ENCODE peak calls at places on chromosomes 12 and 14, in six cellular contexts. One of them, this sample, is unnamed.

GRCh38 chr12:52794479-52795331 is 1.2 kb downstream of the KRT3 start:
- DNase-seq in left ventricle myocardium superior: no peak
- DNase-seq in NCI-H1105: no peak
- DNase-seq in stimulated activated CD8-positive, alpha-beta memory T cell treated with anti-CD3 and anti-CD28 coated beads, Interleukin-15, amount 100 ng/mL, for 1 hour: no peak
- DNase-seq in lung: no peak
- DNase-seq in caudate nucleus: no peak
- DNase-seq in this sample: no peak

GRCh38 chr12:122031342-122032216 is 9.9 kb downstream of the BCL7A start:
- DNase-seq in lung: peak
- DNase-seq in stimulated activated CD8-positive, alpha-beta memory T cell treated with anti-CD3 and anti-CD28 coated beads, Interleukin-15, amount 100 ng/mL, for 1 hour: peak
- DNase-seq in caudate nucleus: peak
- DNase-seq in NCI-H1105: no peak
- DNase-seq in left ventricle myocardium superior: peak
- DNase-seq in this sample: peak

GRCh38 chr14:103905861-103906456 is 22.3 kb upstream of the TDRD9 start:
- DNase-seq in left ventricle myocardium superior: no peak
- DNase-seq in lung: no peak
- DNase-seq in stimulated activated CD8-positive, alpha-beta memory T cell treated with anti-CD3 and anti-CD28 coated beads, Interleukin-15, amount 100 ng/mL, for 1 hour: no peak
- DNase-seq in NCI-H1105: no peak
- DNase-seq in caudate nucleus: no peak
- DNase-seq in this sample: peak

GRCh38 chr14:55272922-55273321 is 1.7 kb downstream of the FBXO34 start:
- DNase-seq in caudate nucleus: no peak
- DNase-seq in lung: no peak
- DNase-seq in NCI-H1105: no peak
- DNase-seq in left ventricle myocardium superior: no peak
- DNase-seq in stimulated activated CD8-positive, alpha-beta memory T cell treated with anti-CD3 and anti-CD28 coated beads, Interleukin-15, amount 100 ng/mL, for 1 hour: no peak
- DNase-seq in this sample: peak

GRCh38 chr14:51726166-51726899 is 74.6 kb downstream of the FRMD6 start:
- DNase-seq in NCI-H1105: no peak
- DNase-seq in left ventricle myocardium superior: no peak
- DNase-seq in lung: no peak
- DNase-seq in stimulated activated CD8-positive, alpha-beta memory T cell treated with anti-CD3 and anti-CD28 coated beads, Interleukin-15, amount 100 ng/mL, for 1 hour: no peak
- DNase-seq in caudate nucleus: no peak
- DNase-seq in this sample: peak

GRCh38 chr14:27040552-27040951 is 442.7 kb upstream of the NOVA1 start:
- DNase-seq in stimulated activated CD8-positive, alpha-beta memory T cell treated with anti-CD3 and anti-CD28 coated beads, Interleukin-15, amount 100 ng/mL, for 1 hour: no peak
- DNase-seq in left ventricle myocardium superior: no peak
- DNase-seq in lung: no peak
- DNase-seq in caudate nucleus: no peak
- DNase-seq in NCI-H1105: no peak
- DNase-seq in this sample: no peak

GRCh38 chr12:25386823-25387134 is 136.1 kb upstream of the KRAS start:
- DNase-seq in stimulated activated CD8-positive, alpha-beta memory T cell treated with anti-CD3 and anti-CD28 coated beads, Interleukin-15, amount 100 ng/mL, for 1 hour: no peak
- DNase-seq in NCI-H1105: no peak
- DNase-seq in caudate nucleus: no peak
- DNase-seq in left ventricle myocardium superior: no peak
- DNase-seq in lung: no peak
- DNase-seq in this sample: no peak

GRCh38 chr12:39831587-39832315 is 212.1 kb upstream of the ABCD2 start:
- DNase-seq in NCI-H1105: no peak
- DNase-seq in caudate nucleus: no peak
- DNase-seq in stimulated activated CD8-positive, alpha-beta memory T cell treated with anti-CD3 and anti-CD28 coated beads, Interleukin-15, amount 100 ng/mL, for 1 hour: no peak
- DNase-seq in left ventricle myocardium superior: no peak
- DNase-seq in lung: no peak
- DNase-seq in this sample: peak

GRCh38 chr12:50706606-50707005 is 57.3 kb upstream of the ATF1 start:
- DNase-seq in lung: no peak
- DNase-seq in left ventricle myocardium superior: no peak
- DNase-seq in stimulated activated CD8-positive, alpha-beta memory T cell treated with anti-CD3 and anti-CD28 coated beads, Interleukin-15, amount 100 ng/mL, for 1 hour: no peak
- DNase-seq in NCI-H1105: no peak
- DNase-seq in caudate nucleus: no peak
- DNase-seq in this sample: no peak

GRCh38 chr12:116508145-116509121 is 50.7 kb upstream of the MAP1LC3B2 start:
- DNase-seq in lung: no peak
- DNase-seq in NCI-H1105: no peak
- DNase-seq in caudate nucleus: no peak
- DNase-seq in left ventricle myocardium superior: peak
- DNase-seq in stimulated activated CD8-positive, alpha-beta memory T cell treated with anti-CD3 and anti-CD28 coated beads, Interleukin-15, amount 100 ng/mL, for 1 hour: peak
- DNase-seq in this sample: no peak

GRCh38 chr14:73325063-73325462 is 87.8 kb downstream of the PAPLN start:
- DNase-seq in stimulated activated CD8-positive, alpha-beta memory T cell treated with anti-CD3 and anti-CD28 coated beads, Interleukin-15, amount 100 ng/mL, for 1 hour: no peak
- DNase-seq in NCI-H1105: no peak
- DNase-seq in lung: no peak
- DNase-seq in caudate nucleus: no peak
- DNase-seq in left ventricle myocardium superior: no peak
- DNase-seq in this sample: no peak

GRCh38 chr14:49461529-49462401 is 124.4 kb downstream of the RPS29 start:
- DNase-seq in lung: peak
- DNase-seq in caudate nucleus: no peak
- DNase-seq in stimulated activated CD8-positive, alpha-beta memory T cell treated with anti-CD3 and anti-CD28 coated beads, Interleukin-15, amount 100 ng/mL, for 1 hour: peak
- DNase-seq in left ventricle myocardium superior: no peak
- DNase-seq in NCI-H1105: peak
- DNase-seq in this sample: peak

GRCh38 chr14:73815849-73816816 is 35.5 kb upstream of the PTGR2 start:
- DNase-seq in stimulated activated CD8-positive, alpha-beta memory T cell treated with anti-CD3 and anti-CD28 coated beads, Interleukin-15, amount 100 ng/mL, for 1 hour: no peak
- DNase-seq in lung: no peak
- DNase-seq in caudate nucleus: no peak
- DNase-seq in left ventricle myocardium superior: no peak
- DNase-seq in NCI-H1105: no peak
- DNase-seq in this sample: peak

GRCh38 chr12:115866909-115867525 is 410.5 kb downstream of the MED13L start:
- DNase-seq in caudate nucleus: no peak
- DNase-seq in lung: no peak
- DNase-seq in stimulated activated CD8-positive, alpha-beta memory T cell treated with anti-CD3 and anti-CD28 coated beads, Interleukin-15, amount 100 ng/mL, for 1 hour: no peak
- DNase-seq in NCI-H1105: peak
- DNase-seq in left ventricle myocardium superior: no peak
- DNase-seq in this sample: no peak

GRCh38 chr12:29072631-29073030 is 76.4 kb upstream of the FAR2 start:
- DNase-seq in left ventricle myocardium superior: no peak
- DNase-seq in caudate nucleus: no peak
- DNase-seq in NCI-H1105: no peak
- DNase-seq in stimulated activated CD8-positive, alpha-beta memory T cell treated with anti-CD3 and anti-CD28 coated beads, Interleukin-15, amount 100 ng/mL, for 1 hour: no peak
- DNase-seq in lung: no peak
- DNase-seq in this sample: no peak

GRCh38 chr12:41663487-41664258 is 475.6 kb downstream of the PDZRN4 start:
- DNase-seq in stimulated activated CD8-positive, alpha-beta memory T cell treated with anti-CD3 and anti-CD28 coated beads, Interleukin-15, amount 100 ng/mL, for 1 hour: no peak
- DNase-seq in NCI-H1105: no peak
- DNase-seq in caudate nucleus: no peak
- DNase-seq in left ventricle myocardium superior: no peak
- DNase-seq in lung: no peak
- DNase-seq in this sample: peak

GRCh38 chr12:104463371-104463770 is 6.6 kb downstream of the CHST11 start:
- DNase-seq in left ventricle myocardium superior: no peak
- DNase-seq in NCI-H1105: no peak
- DNase-seq in stimulated activated CD8-positive, alpha-beta memory T cell treated with anti-CD3 and anti-CD28 coated beads, Interleukin-15, amount 100 ng/mL, for 1 hour: no peak
- DNase-seq in lung: no peak
- DNase-seq in caudate nucleus: no peak
- DNase-seq in this sample: no peak

GRCh38 chr14:94408546-94409095 is 20.2 kb upstream of the SERPINA1 start:
- DNase-seq in stimulated activated CD8-positive, alpha-beta memory T cell treated with anti-CD3 and anti-CD28 coated beads, Interleukin-15, amount 100 ng/mL, for 1 hour: no peak
- DNase-seq in left ventricle myocardium superior: no peak
- DNase-seq in lung: no peak
- DNase-seq in caudate nucleus: no peak
- DNase-seq in NCI-H1105: no peak
- DNase-seq in this sample: no peak

GRCh38 chr14:106790189-106791036 is 1264.0 kb downstream of the TMEM121 start:
- DNase-seq in caudate nucleus: no peak
- DNase-seq in stimulated activated CD8-positive, alpha-beta memory T cell treated with anti-CD3 and anti-CD28 coated beads, Interleukin-15, amount 100 ng/mL, for 1 hour: peak
- DNase-seq in NCI-H1105: no peak
- DNase-seq in lung: peak
- DNase-seq in left ventricle myocardium superior: peak
- DNase-seq in this sample: no peak

GRCh38 chr12:93896427-93896826 is 219.3 kb downstream of the CRADD start:
- DNase-seq in caudate nucleus: no peak
- DNase-seq in left ventricle myocardium superior: no peak
- DNase-seq in lung: no peak
- DNase-seq in NCI-H1105: no peak
- DNase-seq in stimulated activated CD8-positive, alpha-beta memory T cell treated with anti-CD3 and anti-CD28 coated beads, Interleukin-15, amount 100 ng/mL, for 1 hour: no peak
- DNase-seq in this sample: no peak

GRCh38 chr12:84134797-84135366 is 777.7 kb downstream of the SLC6A15 start:
- DNase-seq in stimulated activated CD8-positive, alpha-beta memory T cell treated with anti-CD3 and anti-CD28 coated beads, Interleukin-15, amount 100 ng/mL, for 1 hour: no peak
- DNase-seq in caudate nucleus: no peak
- DNase-seq in left ventricle myocardium superior: no peak
- DNase-seq in NCI-H1105: no peak
- DNase-seq in lung: no peak
- DNase-seq in this sample: no peak

GRCh38 chr12:122527478-122527944 is 462 bp downstream of the KNTC1 start:
- DNase-seq in NCI-H1105: no peak
- DNase-seq in caudate nucleus: no peak
- DNase-seq in lung: peak
- DNase-seq in left ventricle myocardium superior: no peak
- DNase-seq in stimulated activated CD8-positive, alpha-beta memory T cell treated with anti-CD3 and anti-CD28 coated beads, Interleukin-15, amount 100 ng/mL, for 1 hour: no peak
- DNase-seq in this sample: peak

GRCh38 chr12:120367924-120368788 is 808 bp downstream of the MSI1 start:
- DNase-seq in stimulated activated CD8-positive, alpha-beta memory T cell treated with anti-CD3 and anti-CD28 coated beads, Interleukin-15, amount 100 ng/mL, for 1 hour: no peak
- DNase-seq in NCI-H1105: peak
- DNase-seq in lung: no peak
- DNase-seq in caudate nucleus: no peak
- DNase-seq in left ventricle myocardium superior: peak
- DNase-seq in this sample: no peak

GRCh38 chr14:56351861-56352260 is 227.7 kb upstream of the TMEM260 start:
- DNase-seq in lung: no peak
- DNase-seq in stimulated activated CD8-positive, alpha-beta memory T cell treated with anti-CD3 and anti-CD28 coated beads, Interleukin-15, amount 100 ng/mL, for 1 hour: no peak
- DNase-seq in NCI-H1105: no peak
- DNase-seq in left ventricle myocardium superior: no peak
- DNase-seq in caudate nucleus: no peak
- DNase-seq in this sample: no peak

GRCh38 chr14:50399251-50400032 is 2.8 kb upstream of the CDKL1 start:
- DNase-seq in stimulated activated CD8-positive, alpha-beta memory T cell treated with anti-CD3 and anti-CD28 coated beads, Interleukin-15, amount 100 ng/mL, for 1 hour: no peak
- DNase-seq in NCI-H1105: no peak
- DNase-seq in caudate nucleus: no peak
- DNase-seq in left ventricle myocardium superior: no peak
- DNase-seq in lung: no peak
- DNase-seq in this sample: peak

GRCh38 chr12:51216652-51217051 is 1.2 kb downstream of the POU6F1 start:
- DNase-seq in stimulated activated CD8-positive, alpha-beta memory T cell treated with anti-CD3 and anti-CD28 coated beads, Interleukin-15, amount 100 ng/mL, for 1 hour: no peak
- DNase-seq in caudate nucleus: no peak
- DNase-seq in left ventricle myocardium superior: no peak
- DNase-seq in lung: no peak
- DNase-seq in NCI-H1105: no peak
- DNase-seq in this sample: no peak

GRCh38 chr12:65948320-65949008 is 124.2 kb downstream of the HMGA2 start:
- DNase-seq in lung: peak
- DNase-seq in caudate nucleus: peak
- DNase-seq in left ventricle myocardium superior: peak
- DNase-seq in stimulated activated CD8-positive, alpha-beta memory T cell treated with anti-CD3 and anti-CD28 coated beads, Interleukin-15, amount 100 ng/mL, for 1 hour: no peak
- DNase-seq in NCI-H1105: peak
- DNase-seq in this sample: peak

GRCh38 chr14:90581745-90582144 is 184.9 kb downstream of the CALM1 start:
- DNase-seq in NCI-H1105: no peak
- DNase-seq in lung: no peak
- DNase-seq in left ventricle myocardium superior: no peak
- DNase-seq in caudate nucleus: no peak
- DNase-seq in stimulated activated CD8-positive, alpha-beta memory T cell treated with anti-CD3 and anti-CD28 coated beads, Interleukin-15, amount 100 ng/mL, for 1 hour: no peak
- DNase-seq in this sample: no peak

GRCh38 chr14:71433303-71433702 is 498.9 kb upstream of the RGS6 start:
- DNase-seq in caudate nucleus: no peak
- DNase-seq in lung: no peak
- DNase-seq in left ventricle myocardium superior: no peak
- DNase-seq in NCI-H1105: no peak
- DNase-seq in stimulated activated CD8-positive, alpha-beta memory T cell treated with anti-CD3 and anti-CD28 coated beads, Interleukin-15, amount 100 ng/mL, for 1 hour: no peak
- DNase-seq in this sample: no peak

GRCh38 chr14:91968280-91968679 is 20.8 kb upstream of the FBLN5 start:
- DNase-seq in stimulated activated CD8-positive, alpha-beta memory T cell treated with anti-CD3 and anti-CD28 coated beads, Interleukin-15, amount 100 ng/mL, for 1 hour: no peak
- DNase-seq in lung: no peak
- DNase-seq in NCI-H1105: no peak
- DNase-seq in caudate nucleus: no peak
- DNase-seq in left ventricle myocardium superior: no peak
- DNase-seq in this sample: no peak

This sample was measured in endothelial cell of umbilical vein.